ENCODE peak calls at places on chromosomes 5 and 9, in ten cellular contexts. F is mesothelial cell of epicardium, M is omental fat pad, Y is glutamatergic neuron, P is GM13976, W is cardiac fibroblast, T is lung, B is lower lobe of right lung, K is prostate gland, Q is adrenal gland. L is an unnamed sample.
A peak's percentile ranks its signal among the peaks of the same experiment; 100 is the strongest.

GRCh38 chr5:33400675-33401074 is 40.1 kb upstream of the TARS1 start:
- DNase-seq in F (no peak), M (no peak), Y (no peak), P (no peak), W (no peak), T (no peak), B (no peak), K (no peak), Q (no peak), L (no peak)

GRCh38 chr5:110105692-110106091 is 416.0 kb downstream of the MAN2A1 start:
- DNase-seq in F (no peak), M (no peak), Y (no peak), P (no peak), W (peak; percentile 31), T (no peak), B (no peak), K (peak; percentile 18), Q (peak; percentile 65), L (no peak)

GRCh38 chr9:27535701-27536118 is 6.1 kb upstream of the MOB3B start:
- DNase-seq in F (no peak), M (no peak), Y (no peak), P (peak; percentile 26), W (no peak), T (no peak), B (no peak), K (no peak), Q (no peak), L (no peak)

GRCh38 chr9:17777465-17777864 is 198.6 kb downstream of the SH3GL2 start:
- DNase-seq in F (no peak), M (no peak), Y (no peak), P (no peak), W (no peak), T (no peak), B (no peak), K (no peak), Q (no peak), L (no peak)

GRCh38 chr5:72379936-72380335 is 59.8 kb downstream of the PTCD2 start:
- DNase-seq in F (no peak), M (no peak), Y (no peak), P (no peak), W (peak; percentile 22), T (no peak), B (no peak), K (no peak), Q (no peak), L (no peak)

GRCh38 chr5:104370523-104370922 is 807.9 kb upstream of the NUDT12 start:
- DNase-seq in F (no peak), M (no peak), Y (no peak), P (no peak), W (no peak), T (no peak), B (no peak), K (no peak), Q (no peak), L (no peak)

GRCh38 chr9:124040186-124040920 is 28.8 kb downstream of the LHX2 start:
- DNase-seq in F (no peak), M (no peak), Y (no peak), P (no peak), W (peak; percentile 73), T (no peak), B (no peak), K (no peak), Q (no peak), L (no peak)

GRCh38 chr5:65766159-65766558 is 44.2 kb downstream of the NLN start:
- DNase-seq in F (no peak), M (no peak), Y (no peak), P (no peak), W (no peak), T (no peak), B (no peak), K (no peak), Q (no peak), L (no peak)

GRCh38 chr5:172953776-172954189 is 5.4 kb upstream of the RPL26L1 start:
- DNase-seq in F (no peak), M (no peak), Y (no peak), P (no peak), W (peak; percentile 94), T (no peak), B (no peak), K (no peak), Q (no peak), L (no peak)

GRCh38 chr9:7103382-7104170 is 345.8 kb downstream of the KDM4C start:
- DNase-seq in F (no peak), M (no peak), Y (peak; percentile 23), P (no peak), W (peak; percentile 66), T (no peak), B (no peak), K (no peak), Q (no peak), L (no peak)

GRCh38 chr9:108569624-108570023 is 286.2 kb downstream of the ACTL7B start:
- DNase-seq in F (no peak), M (no peak), Y (peak; percentile 18), P (no peak), W (peak; percentile 56), T (no peak), B (no peak), K (no peak), Q (no peak), L (no peak)

GRCh38 chr5:65861830-65862241 is 64.5 kb upstream of the ERBIN start:
- DNase-seq in F (no peak), M (no peak), Y (no peak), P (no peak), W (peak; percentile 93), T (peak; percentile 39), B (no peak), K (no peak), Q (no peak), L (no peak)

GRCh38 chr9:129053020-129053419 is 16.6 kb downstream of the MIGA2 start:
- DNase-seq in F (no peak), M (no peak), Y (no peak), P (no peak), W (no peak), T (no peak), B (no peak), K (no peak), Q (no peak), L (no peak)

DNA sequence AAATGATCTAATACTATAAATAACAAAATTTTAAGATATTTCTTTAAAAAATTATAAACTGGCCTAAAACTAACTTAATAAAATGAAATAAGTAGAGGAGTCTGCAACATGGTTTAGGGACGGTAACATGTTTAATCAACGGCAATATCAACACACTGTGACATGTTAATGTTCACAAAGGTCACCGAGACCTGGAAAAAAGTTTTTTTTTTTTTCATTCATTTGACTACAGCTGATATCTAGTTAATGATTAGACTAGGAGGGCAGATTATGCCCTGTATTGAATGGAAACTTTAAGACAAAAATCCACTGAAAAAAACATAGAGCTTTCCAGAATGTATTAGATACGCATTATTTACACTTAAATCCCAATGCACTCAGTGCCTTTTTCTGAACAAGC is 67.0 kb upstream of the CDK5RAP2 start:
- DNase-seq in F (no peak), M (no peak), Y (no peak), P (no peak), W (no peak), T (no peak), B (no peak), K (no peak), Q (no peak), L (no peak)
- TF ChIP-seq CTCF in F (no peak), M (no peak), Y (no peak), P (no peak), W (no peak), T (no peak), B (no peak), K (no peak), Q (no peak), L (no peak)

DNA sequence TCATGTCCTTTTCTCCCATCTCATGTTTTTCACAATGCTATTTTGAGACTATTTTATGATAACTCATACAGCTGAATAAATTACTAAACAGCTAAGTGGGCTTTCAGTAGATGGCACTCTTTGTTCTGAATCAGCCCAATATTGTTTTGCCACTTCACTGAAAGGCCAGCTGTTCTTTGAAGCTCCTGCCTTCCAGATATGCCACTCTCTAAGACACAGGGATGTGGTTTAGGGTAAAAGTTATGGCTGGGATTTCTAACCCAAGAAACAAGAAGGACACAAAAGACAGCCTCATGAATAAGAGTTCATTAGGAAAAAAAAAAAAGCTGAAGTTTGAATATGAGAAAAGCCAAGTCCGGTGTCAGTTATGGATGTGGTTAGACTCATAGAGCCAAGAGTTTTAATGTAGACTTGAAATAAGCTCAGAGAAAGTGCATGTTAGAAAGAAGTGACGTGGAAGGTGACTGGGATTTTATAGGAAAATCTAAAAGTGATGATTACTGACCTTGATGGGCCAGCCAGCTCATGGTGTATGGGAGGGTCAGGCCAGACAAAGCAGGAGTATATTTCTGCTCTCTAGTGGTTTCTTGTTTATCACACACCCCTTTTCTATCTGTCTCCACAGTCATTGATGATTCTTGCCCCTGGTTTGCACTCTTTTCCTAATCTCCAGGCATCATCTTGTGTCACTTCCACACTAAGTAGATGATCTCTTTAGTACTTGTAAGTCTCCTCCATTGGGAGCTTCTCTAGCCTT is 488.5 kb downstream of the NR2F1-AS1 start:
- DNase-seq in F (no peak), M (no peak), Y (no peak), P (no peak), W (peak; percentile 73), T (no peak), B (no peak), K (no peak), Q (no peak), L (no peak)
- TF ChIP-seq CTCF in F (no peak), M (no peak), Y (no peak), P (no peak), W (peak; percentile 41), T (no peak), B (no peak), K (peak; percentile 15), Q (no peak), L (peak; percentile 21)

DNA sequence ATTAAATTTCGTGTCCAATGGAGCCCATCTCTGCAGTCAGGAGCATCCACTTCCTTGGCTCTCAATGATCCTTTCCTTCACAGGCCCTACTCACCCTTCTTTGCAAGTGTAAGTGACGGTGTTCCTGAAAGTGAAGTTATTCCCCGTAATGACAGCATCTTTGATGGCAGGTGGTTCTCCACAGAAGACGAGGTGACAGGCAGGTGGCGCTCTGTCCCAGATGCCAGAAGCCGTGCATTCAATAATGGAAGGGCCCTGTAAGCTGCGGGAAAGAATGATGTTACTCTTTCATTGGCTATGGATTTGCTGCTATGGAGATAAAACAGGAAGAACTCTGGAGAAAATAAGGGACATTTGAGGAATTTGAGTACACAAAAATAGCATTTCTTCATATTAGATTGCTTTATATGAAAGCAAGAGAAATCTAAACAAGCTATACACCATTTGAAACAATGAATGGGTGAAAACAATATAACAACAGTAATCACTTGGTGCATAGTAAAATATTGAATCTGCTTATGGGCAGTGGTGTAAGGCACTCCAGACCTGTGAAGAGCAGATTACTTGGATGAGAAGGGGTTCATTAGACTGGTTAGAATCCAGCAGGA is 89.9 kb upstream of the TXNDC8 start:
- DNase-seq in F (no peak), M (no peak), Y (peak; percentile 76), P (peak; percentile 39), W (peak; percentile 63), T (no peak), B (peak; percentile 53), K (no peak), Q (peak; percentile 72), L (no peak)
- TF ChIP-seq CTCF in F (no peak), M (no peak), Y (peak; percentile 45), P (peak; percentile 73), W (peak; percentile 58), T (no peak), B (peak; percentile 41), K (no peak), Q (peak; percentile 56), L (peak; percentile 28)

DNA sequence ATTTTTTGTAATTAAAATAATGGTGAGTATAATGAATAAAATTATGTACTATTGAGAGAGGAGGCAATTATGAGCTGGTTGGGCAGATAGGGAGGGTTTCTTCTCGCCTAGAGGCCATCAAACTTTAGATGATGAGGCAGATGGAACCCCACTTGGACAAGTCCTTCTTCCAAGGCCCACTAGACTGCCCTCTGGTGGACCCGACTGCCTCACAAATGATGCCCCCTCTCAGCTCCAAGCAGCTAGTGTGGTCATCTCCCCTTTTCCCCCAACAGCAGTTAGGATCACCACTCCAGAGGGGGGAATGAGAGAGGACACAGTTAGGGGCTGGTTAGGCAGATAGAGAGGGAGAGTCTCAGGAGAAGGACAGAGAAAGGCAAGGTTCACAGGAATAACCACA is 348.0 kb upstream of the CDH18 start:
- DNase-seq in F (no peak), M (no peak), Y (no peak), P (no peak), W (peak; percentile 3), T (no peak), B (no peak), K (no peak), Q (no peak), L (no peak)
- TF ChIP-seq CTCF in F (no peak), M (no peak), Y (no peak), P (no peak), W (peak; percentile 27), T (no peak), B (no peak), K (no peak), Q (no peak), L (no peak)

L was measured in esophagus muscularis mucosa.